ENCODE peak calls at places on chromosomes 11 and 22, in seven cellular contexts. One of them, this sample, is unnamed.

GRCh38 chr11:16126361-16126760 is 230.0 kb downstream of the SOX6 start:
- DNase-seq in nephron progenitor cell: no peak
- DNase-seq in lower lobe of right lung: no peak
- DNase-seq in GM10248: no peak
- DNase-seq in Peyer's patch: no peak
- DNase-seq in AG09309: no peak
- DNase-seq in left ventricle myocardium inferior: no peak
- DNase-seq in this sample: no peak

GRCh38 chr11:13861411-13861810 is 101.1 kb upstream of the SPON1 start:
- DNase-seq in nephron progenitor cell: no peak
- DNase-seq in lower lobe of right lung: no peak
- DNase-seq in GM10248: no peak
- DNase-seq in Peyer's patch: no peak
- DNase-seq in AG09309: no peak
- DNase-seq in left ventricle myocardium inferior: no peak
- DNase-seq in this sample: no peak

GRCh38 chr11:6563121-6563619 is 40.2 kb downstream of the RRP8 start:
- DNase-seq in nephron progenitor cell: no peak
- DNase-seq in lower lobe of right lung: no peak
- DNase-seq in GM10248: no peak
- DNase-seq in Peyer's patch: no peak
- DNase-seq in AG09309: no peak
- DNase-seq in left ventricle myocardium inferior: no peak
- DNase-seq in this sample: no peak

GRCh38 chr11:95067828-95068244 is 1.1 kb downstream of the SRSF8 start:
- DNase-seq in nephron progenitor cell: no peak
- DNase-seq in lower lobe of right lung: no peak
- DNase-seq in GM10248: no peak
- DNase-seq in Peyer's patch: no peak
- DNase-seq in AG09309: no peak
- DNase-seq in left ventricle myocardium inferior: no peak
- DNase-seq in this sample: no peak

GRCh38 chr11:61745796-61746653 is 6.4 kb upstream of the MYRF start:
- DNase-seq in nephron progenitor cell: peak; percentile 41
- DNase-seq in lower lobe of right lung: no peak
- DNase-seq in GM10248: no peak
- DNase-seq in Peyer's patch: no peak
- DNase-seq in AG09309: no peak
- DNase-seq in left ventricle myocardium inferior: no peak
- DNase-seq in this sample: no peak

GRCh38 chr22:28882545-28882877 is 861 bp upstream of the ZNRF3 start:
- DNase-seq in nephron progenitor cell: no peak
- DNase-seq in lower lobe of right lung: no peak
- DNase-seq in GM10248: no peak
- DNase-seq in Peyer's patch: no peak
- DNase-seq in AG09309: no peak
- DNase-seq in left ventricle myocardium inferior: no peak
- DNase-seq in this sample: no peak

GRCh38 chr11:68206211-68206610 is 6.9 kb downstream of the KMT5B start:
- DNase-seq in nephron progenitor cell: no peak
- DNase-seq in lower lobe of right lung: no peak
- DNase-seq in GM10248: peak; percentile 73
- DNase-seq in Peyer's patch: no peak
- DNase-seq in AG09309: no peak
- DNase-seq in left ventricle myocardium inferior: no peak
- DNase-seq in this sample: no peak

GRCh38 chr11:59944761-59945160 is 6.5 kb downstream of the OOSP1 start:
- DNase-seq in nephron progenitor cell: no peak
- DNase-seq in lower lobe of right lung: no peak
- DNase-seq in GM10248: no peak
- DNase-seq in Peyer's patch: no peak
- DNase-seq in AG09309: no peak
- DNase-seq in left ventricle myocardium inferior: no peak
- DNase-seq in this sample: no peak

GRCh38 chr11:12473366-12473765 is 96.0 kb downstream of the PARVA start:
- DNase-seq in nephron progenitor cell: no peak
- DNase-seq in lower lobe of right lung: no peak
- DNase-seq in GM10248: no peak
- DNase-seq in Peyer's patch: no peak
- DNase-seq in AG09309: no peak
- DNase-seq in left ventricle myocardium inferior: no peak
- DNase-seq in this sample: no peak

GRCh38 chr22:50399751-50400331 is 56.7 kb downstream of the PPP6R2 start:
- DNase-seq in nephron progenitor cell: peak; percentile 53
- DNase-seq in lower lobe of right lung: peak; percentile 63
- DNase-seq in GM10248: peak; percentile 56
- DNase-seq in Peyer's patch: peak; percentile 66
- DNase-seq in AG09309: no peak
- DNase-seq in left ventricle myocardium inferior: no peak
- DNase-seq in this sample: no peak

GRCh38 chr11:78292109-78292803 is 103.5 kb downstream of the USP35 start:
- DNase-seq in nephron progenitor cell: no peak
- DNase-seq in lower lobe of right lung: no peak
- DNase-seq in GM10248: no peak
- DNase-seq in Peyer's patch: no peak
- DNase-seq in AG09309: no peak
- DNase-seq in left ventricle myocardium inferior: no peak
- DNase-seq in this sample: no peak

GRCh38 chr11:15590131-15590530 is 475.4 kb downstream of the INSC start:
- DNase-seq in nephron progenitor cell: no peak
- DNase-seq in lower lobe of right lung: no peak
- DNase-seq in GM10248: no peak
- DNase-seq in Peyer's patch: no peak
- DNase-seq in AG09309: no peak
- DNase-seq in left ventricle myocardium inferior: no peak
- DNase-seq in this sample: no peak

GRCh38 chr11:85595285-85595884 is 31.8 kb downstream of the DLG2 start:
- DNase-seq in nephron progenitor cell: no peak
- DNase-seq in lower lobe of right lung: no peak
- DNase-seq in GM10248: peak; percentile 35
- DNase-seq in Peyer's patch: no peak
- DNase-seq in AG09309: peak; percentile 23
- DNase-seq in left ventricle myocardium inferior: no peak
- DNase-seq in this sample: no peak

GRCh38 chr11:85589373-85589772 is 37.8 kb downstream of the DLG2 start:
- DNase-seq in nephron progenitor cell: no peak
- DNase-seq in lower lobe of right lung: no peak
- DNase-seq in GM10248: no peak
- DNase-seq in Peyer's patch: no peak
- DNase-seq in AG09309: no peak
- DNase-seq in left ventricle myocardium inferior: no peak
- DNase-seq in this sample: no peak

GRCh38 chr11:85596886-85597285 is 30.3 kb downstream of the DLG2 start:
- DNase-seq in nephron progenitor cell: no peak
- DNase-seq in lower lobe of right lung: no peak
- DNase-seq in GM10248: no peak
- DNase-seq in Peyer's patch: no peak
- DNase-seq in AG09309: no peak
- DNase-seq in left ventricle myocardium inferior: no peak
- DNase-seq in this sample: no peak

DNA sequence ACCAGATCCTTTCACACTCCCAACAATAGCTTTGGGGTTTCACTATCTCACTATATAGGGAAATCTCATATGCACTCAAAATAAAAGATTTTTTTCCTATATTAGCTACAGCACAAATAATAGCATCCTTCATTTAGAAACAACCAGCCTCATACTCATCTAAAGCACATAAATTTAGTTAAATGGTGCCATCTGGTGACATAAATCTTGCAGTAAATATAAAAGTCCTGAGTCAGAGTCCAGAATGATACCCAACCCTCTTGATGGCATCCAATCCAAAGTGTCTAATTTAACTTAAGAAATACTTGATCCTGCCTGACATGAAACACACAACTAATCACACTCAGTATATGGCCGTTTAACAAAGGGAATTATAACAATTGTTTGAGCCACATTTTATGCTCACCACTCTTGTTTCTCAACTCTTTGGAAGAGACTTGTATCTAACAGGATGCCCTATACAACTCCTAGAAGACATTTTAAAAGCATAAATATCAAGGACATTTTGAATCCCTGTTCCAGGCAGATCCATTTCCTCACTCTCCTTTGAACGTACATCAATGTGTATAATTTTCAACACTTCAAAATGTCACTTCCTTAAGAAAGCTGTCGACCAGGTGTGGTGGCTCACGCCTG is 36.2 kb downstream of the DLG2 start:
- DNase-seq in nephron progenitor cell: no peak
- DNase-seq in lower lobe of right lung: no peak
- DNase-seq in GM10248: no peak
- DNase-seq in Peyer's patch: no peak
- DNase-seq in AG09309: peak; percentile 21
- DNase-seq in left ventricle myocardium inferior: no peak
- DNase-seq in this sample: no peak
- TF ChIP-seq CTCF in nephron progenitor cell: no peak
- TF ChIP-seq CTCF in lower lobe of right lung: no peak
- TF ChIP-seq CTCF in GM10248: peak; percentile 34
- TF ChIP-seq CTCF in Peyer's patch: peak; percentile 33
- TF ChIP-seq CTCF in AG09309: peak; percentile 26
- TF ChIP-seq CTCF in left ventricle myocardium inferior: peak; percentile 43
- TF ChIP-seq CTCF in this sample: no peak

GRCh38 chr11:100978942-100979341 is 150.7 kb downstream of the PGR start:
- DNase-seq in nephron progenitor cell: no peak
- DNase-seq in lower lobe of right lung: no peak
- DNase-seq in GM10248: no peak
- DNase-seq in Peyer's patch: no peak
- DNase-seq in AG09309: no peak
- DNase-seq in left ventricle myocardium inferior: no peak
- DNase-seq in this sample: no peak

GRCh38 chr11:100981196-100981824 is 148.3 kb downstream of the PGR start:
- DNase-seq in nephron progenitor cell: no peak
- DNase-seq in lower lobe of right lung: no peak
- DNase-seq in GM10248: no peak
- DNase-seq in Peyer's patch: no peak
- DNase-seq in AG09309: no peak
- DNase-seq in left ventricle myocardium inferior: no peak
- DNase-seq in this sample: no peak

GRCh38 chr11:100984668-100985067 is 144.9 kb downstream of the PGR start:
- DNase-seq in nephron progenitor cell: no peak
- DNase-seq in lower lobe of right lung: no peak
- DNase-seq in GM10248: peak; percentile 32
- DNase-seq in Peyer's patch: no peak
- DNase-seq in AG09309: no peak
- DNase-seq in left ventricle myocardium inferior: no peak
- DNase-seq in this sample: no peak

GRCh38 chr11:100978442-100978841 is 151.2 kb downstream of the PGR start:
- DNase-seq in nephron progenitor cell: no peak
- DNase-seq in lower lobe of right lung: no peak
- DNase-seq in GM10248: no peak
- DNase-seq in Peyer's patch: no peak
- DNase-seq in AG09309: no peak
- DNase-seq in left ventricle myocardium inferior: no peak
- DNase-seq in this sample: no peak

DNA sequence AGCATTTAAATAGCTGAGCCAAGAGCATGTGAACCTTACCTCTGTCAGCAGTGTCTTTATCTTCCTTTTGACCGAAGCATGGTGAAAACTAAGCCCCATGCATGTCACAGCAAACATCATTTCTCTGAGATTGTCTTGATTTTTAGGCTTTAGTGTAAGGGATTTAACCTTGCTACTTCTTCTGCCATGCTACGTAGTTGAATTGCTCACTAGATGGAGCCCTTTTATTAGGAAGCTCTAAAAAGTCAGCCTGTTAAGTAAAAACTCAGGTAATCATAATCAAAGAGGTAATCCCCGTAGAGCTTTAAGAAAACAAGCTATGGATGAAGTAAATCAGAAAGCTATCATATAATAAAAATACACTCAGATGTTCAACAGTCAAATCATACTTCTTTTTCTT is 149.5 kb downstream of the PGR start:
- DNase-seq in nephron progenitor cell: no peak
- DNase-seq in lower lobe of right lung: no peak
- DNase-seq in GM10248: no peak
- DNase-seq in Peyer's patch: no peak
- DNase-seq in AG09309: no peak
- DNase-seq in left ventricle myocardium inferior: no peak
- DNase-seq in this sample: no peak
- TF ChIP-seq CTCF in nephron progenitor cell: peak; percentile 15
- TF ChIP-seq CTCF in lower lobe of right lung: peak; percentile 18
- TF ChIP-seq CTCF in GM10248: no peak
- TF ChIP-seq CTCF in Peyer's patch: no peak
- TF ChIP-seq CTCF in AG09309: no peak
- TF ChIP-seq CTCF in left ventricle myocardium inferior: peak; percentile 61
- TF ChIP-seq CTCF in this sample: no peak

DNA sequence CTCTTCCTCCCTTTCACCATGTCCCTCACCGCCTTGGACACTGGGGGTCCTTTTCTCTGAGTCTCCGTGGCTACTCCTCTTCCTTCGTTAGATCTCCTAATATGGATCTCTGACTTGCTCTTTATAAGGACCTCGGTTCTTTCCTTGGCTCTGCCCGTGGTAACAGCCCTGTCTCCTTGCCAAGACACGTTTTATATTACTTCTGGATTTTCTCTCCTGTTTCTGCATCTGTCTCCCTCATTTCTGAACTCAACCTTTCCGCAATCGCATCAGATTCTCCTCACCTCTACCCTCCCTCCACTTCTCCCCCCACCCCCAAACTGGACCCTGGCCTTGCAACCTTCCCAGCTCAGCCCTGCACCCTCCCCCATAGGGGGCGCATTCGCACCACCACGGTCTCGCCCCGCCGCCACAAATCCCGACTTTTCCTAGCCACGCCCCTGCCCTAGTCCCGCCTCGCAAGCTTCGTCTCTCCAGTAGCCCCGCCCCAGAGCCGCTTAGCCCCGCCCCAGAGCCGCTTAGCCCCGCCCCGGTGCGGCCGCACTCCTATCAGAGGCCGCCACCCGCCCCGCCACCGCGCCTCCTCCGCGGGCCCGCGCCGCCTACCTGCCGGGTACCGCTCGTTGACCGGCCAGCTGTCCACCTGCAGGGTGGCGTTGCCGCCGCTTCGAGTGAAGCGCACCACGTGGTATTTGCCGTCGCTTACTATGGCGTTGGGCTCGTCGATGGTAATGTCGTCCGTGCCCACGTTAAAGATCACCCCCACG is 39.0 kb downstream of the SLC22A12 start:
- DNase-seq in nephron progenitor cell: peak; percentile 77
- DNase-seq in lower lobe of right lung: no peak
- DNase-seq in GM10248: no peak
- DNase-seq in Peyer's patch: no peak
- DNase-seq in AG09309: no peak
- DNase-seq in left ventricle myocardium inferior: no peak
- DNase-seq in this sample: no peak
- TF ChIP-seq CTCF in nephron progenitor cell: no peak
- TF ChIP-seq CTCF in lower lobe of right lung: no peak
- TF ChIP-seq CTCF in GM10248: no peak
- TF ChIP-seq CTCF in Peyer's patch: no peak
- TF ChIP-seq CTCF in AG09309: no peak
- TF ChIP-seq CTCF in left ventricle myocardium inferior: no peak
- TF ChIP-seq CTCF in this sample: no peak

DNA sequence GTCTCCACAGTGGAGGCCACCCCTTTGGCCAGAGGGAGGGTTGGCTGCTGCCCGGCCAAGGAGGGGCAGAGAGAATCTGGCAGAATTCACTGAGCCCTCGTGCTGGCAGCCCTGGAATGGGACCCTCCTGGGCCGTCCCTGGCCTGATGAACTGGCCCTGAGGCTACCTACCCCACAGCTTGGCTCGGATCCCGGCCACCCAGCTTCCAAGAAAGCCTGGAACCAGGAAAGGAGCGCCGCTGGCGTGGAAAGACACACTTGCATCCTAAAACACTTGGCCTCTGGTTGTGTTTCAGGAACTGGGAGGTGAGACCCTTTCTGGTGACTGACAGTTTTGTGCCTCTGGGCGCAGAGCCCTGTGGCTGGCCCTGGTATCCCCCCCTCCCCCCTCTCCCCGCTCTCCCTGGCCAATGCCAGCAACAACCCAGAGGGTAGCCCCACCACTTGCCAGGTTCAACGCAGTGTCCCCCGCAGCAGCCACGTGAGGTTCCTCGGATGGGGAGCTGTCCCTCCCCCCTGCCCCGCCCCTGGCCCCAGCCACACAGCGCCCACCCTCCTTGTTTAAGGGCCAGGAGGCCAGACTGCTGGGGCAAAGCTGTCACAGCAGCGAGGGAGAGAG is 693 bp downstream of the NFAM1 start:
- DNase-seq in nephron progenitor cell: peak; percentile 32
- DNase-seq in lower lobe of right lung: no peak
- DNase-seq in GM10248: no peak
- DNase-seq in Peyer's patch: no peak
- DNase-seq in AG09309: no peak
- DNase-seq in left ventricle myocardium inferior: no peak
- DNase-seq in this sample: no peak
- TF ChIP-seq CTCF in nephron progenitor cell: no peak
- TF ChIP-seq CTCF in lower lobe of right lung: no peak
- TF ChIP-seq CTCF in GM10248: no peak
- TF ChIP-seq CTCF in Peyer's patch: no peak
- TF ChIP-seq CTCF in AG09309: no peak
- TF ChIP-seq CTCF in left ventricle myocardium inferior: no peak
- TF ChIP-seq CTCF in this sample: no peak